ENCODE peak calls at places on chromosome 9, in five cellular contexts. T is GM23248, H is PC-3, B is HCT116, O is SK-N-SH. N is an unnamed sample.
A peak's percentile ranks its signal among the peaks of the same experiment; 100 is the strongest.

GRCh38 chr9:76451234-76451633 is 7.7 kb upstream of the GCNT1 start:
- DNase-seq in T (peak; percentile 96), H (peak; percentile 13), B (no peak), O (no peak), N (no peak)

GRCh38 chr9:109416135-109416706 is 81.9 kb downstream of the PTPN3 start:
- DNase-seq in T (no peak), H (no peak), B (no peak), O (no peak), N (no peak)

GRCh38 chr9:21481470-21482057 is 549 bp downstream of the IFNE start:
- DNase-seq in T (no peak), H (no peak), B (no peak), O (no peak), N (no peak)

GRCh38 chr9:114988962-114989599 is 58.7 kb upstream of the TNFSF8 start:
- DNase-seq in T (peak; percentile 59), H (peak; percentile 80), B (no peak), O (no peak), N (no peak)

GRCh38 chr9:20256284-20256948 is 365.9 kb downstream of the MLLT3 start:
- DNase-seq in T (no peak), H (no peak), B (no peak), O (no peak), N (no peak)

GRCh38 chr9:13598738-13599137 is 319.2 kb upstream of the MPDZ start:
- DNase-seq in T (no peak), H (no peak), B (no peak), O (no peak), N (no peak)

GRCh38 chr9:128558431-128559310 is 6.3 kb downstream of the SPTAN1 start:
- DNase-seq in T (peak; percentile 90), H (peak; percentile 76), B (peak; percentile 44), O (peak; percentile 72), N (peak; percentile 36)

GRCh38 chr9:131835132-131835910 is 95.4 kb upstream of the RAPGEF1 start:
- DNase-seq in T (peak; percentile 21), H (no peak), B (no peak), O (no peak), N (no peak)

GRCh38 chr9:9337129-9337528 is 1275.7 kb downstream of the PTPRD start:
- DNase-seq in T (no peak), H (no peak), B (no peak), O (no peak), N (peak; percentile 16)

GRCh38 chr9:135895202-135895848 is 12.0 kb downstream of the CAMSAP1 start:
- DNase-seq in T (no peak), H (no peak), B (no peak), O (no peak), N (no peak)

GRCh38 chr9:136610426-136610825 is 52.3 kb upstream of the EGFL7 start:
- DNase-seq in T (no peak), H (no peak), B (no peak), O (no peak), N (no peak)

GRCh38 chr9:131046581-131047202 is 37.7 kb downstream of the LAMC3 start:
- DNase-seq in T (peak; percentile 86), H (peak; percentile 69), B (peak; percentile 37), O (peak; percentile 89), N (peak; percentile 91)

GRCh38 chr9:93128715-93129224 is 5.3 kb downstream of the NINJ1 start:
- DNase-seq in T (no peak), H (no peak), B (no peak), O (no peak), N (no peak)

GRCh38 chr9:109166771-109167601 is at the start of gene FRRS1L:
- DNase-seq in T (peak; percentile 27), H (no peak), B (no peak), O (peak; percentile 91), N (peak; percentile 78)

GRCh38 chr9:110340306-110340705 is 2.6 kb upstream of the TXNDC8 start:
- DNase-seq in T (peak; percentile 41), H (peak; percentile 37), B (peak; percentile 24), O (no peak), N (peak; percentile 50)

GRCh38 chr9:108786756-108787663 is 68.8 kb downstream of the ACTL7B start:
- DNase-seq in T (peak; percentile 69), H (peak; percentile 14), B (peak; percentile 37), O (no peak), N (peak; percentile 67)

GRCh38 chr9:137084526-137084925 is 2.3 kb upstream of the MAN1B1 start:
- DNase-seq in T (no peak), H (no peak), B (no peak), O (no peak), N (no peak)

GRCh38 chr9:115126406-115126805 is 8.4 kb upstream of the TNC start:
- DNase-seq in T (no peak), H (no peak), B (no peak), O (no peak), N (no peak)

GRCh38 chr9:14529047-14529446 is 164.2 kb downstream of the ZDHHC21 start:
- DNase-seq in T (no peak), H (no peak), B (no peak), O (no peak), N (no peak)

GRCh38 chr9:114968710-114969109 is 38.3 kb upstream of the TNFSF8 start:
- DNase-seq in T (peak; percentile 58), H (peak; percentile 45), B (no peak), O (no peak), N (peak; percentile 11)

GRCh38 chr9:68714416-68715180 is 9.6 kb downstream of the PIP5K1B start:
- DNase-seq in T (no peak), H (no peak), B (no peak), O (no peak), N (no peak)

GRCh38 chr9:126612329-126612812 is 1.4 kb upstream of the LMX1B start:
- DNase-seq in T (no peak), H (no peak), B (no peak), O (peak; percentile 64), N (peak; percentile 75)

GRCh38 chr9:113531919-113532808 is 68.6 kb downstream of the RGS3 start:
- DNase-seq in T (no peak), H (no peak), B (no peak), O (no peak), N (no peak)

GRCh38 chr9:131473891-131474290 is 28.8 kb upstream of the POMT1 start:
- DNase-seq in T (no peak), H (no peak), B (no peak), O (no peak), N (no peak)

GRCh38 chr9:81108391-81108790 is 581.0 kb downstream of the TLE1 start:
- DNase-seq in T (no peak), H (peak; percentile 83), B (no peak), O (no peak), N (no peak)
- TF ChIP-seq EZH2phosphoT487 in T (no peak), H (no peak), B (no peak), O (no peak), N (no peak)

DNA sequence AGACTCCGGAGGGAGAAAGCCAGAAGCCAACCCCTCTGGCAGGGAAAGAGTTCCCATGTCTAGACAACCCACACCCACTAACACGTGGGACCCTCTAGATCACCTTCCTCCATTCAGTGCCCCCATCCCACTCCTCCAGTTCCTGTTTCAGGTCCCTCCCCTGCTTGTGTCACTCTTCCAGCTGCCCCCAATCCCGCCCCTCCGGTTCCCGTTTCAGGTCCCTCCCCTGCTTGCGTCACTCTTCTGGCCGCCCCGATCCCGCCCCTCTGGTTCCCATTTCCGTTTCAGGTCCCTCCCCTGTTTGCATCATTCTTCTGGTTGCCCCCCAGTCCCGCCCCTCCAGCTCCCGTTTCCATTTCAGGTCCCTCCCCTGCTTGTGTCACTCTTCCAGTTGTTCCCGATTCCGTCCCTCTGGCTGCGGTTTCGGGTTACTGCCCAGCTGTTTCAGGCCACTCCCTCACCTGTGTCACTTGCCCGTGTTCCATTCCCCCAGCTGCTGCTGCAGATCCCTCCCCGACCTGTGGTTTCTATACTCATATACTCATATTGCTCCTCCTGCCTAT is 64.8 kb upstream of the RANBP6 start:
- DNase-seq in T (peak; percentile 92), H (peak; percentile 92), B (peak; percentile 99), O (peak; percentile 75), N (peak; percentile 97)
- TF ChIP-seq EZH2phosphoT487 in T (no peak), H (no peak), B (no peak), O (no peak), N (no peak)

DNA sequence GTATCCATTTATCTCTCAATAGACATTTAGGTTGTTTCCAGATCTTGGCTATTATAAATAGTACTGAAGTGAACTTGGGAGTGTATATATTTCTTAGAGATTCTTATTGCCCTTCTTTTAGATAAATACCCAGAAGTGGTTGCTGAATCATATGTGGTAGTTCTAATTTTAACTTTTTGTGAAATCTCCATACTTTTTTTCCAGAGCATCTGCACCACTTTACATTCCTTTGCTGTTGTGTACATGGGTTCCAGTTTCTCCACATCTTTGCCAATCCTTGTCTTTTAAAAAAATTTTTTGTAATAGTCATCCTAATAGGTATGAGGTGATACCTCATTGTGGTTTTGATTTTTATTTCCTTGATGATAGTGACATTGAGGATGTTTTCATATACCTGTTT is 303.7 kb downstream of the CCDC171 start:
- DNase-seq in T (peak; percentile 69), H (peak; percentile 5), B (no peak), O (no peak), N (no peak)
- TF ChIP-seq EZH2phosphoT487 in T (no peak), H (no peak), B (no peak), O (no peak), N (no peak)

DNA sequence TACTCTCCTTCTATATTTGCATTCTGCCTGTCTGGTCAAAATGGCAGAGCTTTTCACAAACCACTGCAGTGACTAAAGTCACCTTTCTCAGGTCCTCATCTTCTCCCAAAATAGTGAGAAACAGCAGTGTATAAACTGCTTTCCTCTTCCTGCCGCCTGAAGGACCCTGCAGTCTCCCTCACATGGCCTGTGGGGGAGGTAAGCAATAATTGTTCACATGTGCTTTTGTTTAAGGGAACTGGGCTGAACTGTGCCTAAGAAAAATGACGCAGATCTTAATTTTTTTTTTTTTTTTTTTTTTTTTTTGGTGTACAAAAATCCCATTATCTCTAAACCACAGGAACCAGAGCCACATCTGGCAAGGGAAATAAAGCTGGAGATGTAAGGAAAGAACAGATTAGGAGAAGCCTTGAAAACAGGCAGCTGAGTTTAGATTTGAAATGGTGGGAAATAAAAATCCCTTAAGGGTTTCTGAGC is 131.7 kb upstream of the VLDLR start:
- DNase-seq in T (peak; percentile 66), H (no peak), B (no peak), O (peak; percentile 73), N (peak; percentile 7)
- TF ChIP-seq EZH2phosphoT487 in T (peak; percentile 28), H (no peak), B (no peak), O (no peak), N (no peak)

GRCh38 chr9:105392531-105392930 is 55.3 kb upstream of the FSD1L start:
- DNase-seq in T (no peak), H (peak; percentile 6), B (no peak), O (peak; percentile 21), N (peak; percentile 19)
- TF ChIP-seq EZH2phosphoT487 in T (no peak), H (no peak), B (no peak), O (no peak), N (no peak)

DNA sequence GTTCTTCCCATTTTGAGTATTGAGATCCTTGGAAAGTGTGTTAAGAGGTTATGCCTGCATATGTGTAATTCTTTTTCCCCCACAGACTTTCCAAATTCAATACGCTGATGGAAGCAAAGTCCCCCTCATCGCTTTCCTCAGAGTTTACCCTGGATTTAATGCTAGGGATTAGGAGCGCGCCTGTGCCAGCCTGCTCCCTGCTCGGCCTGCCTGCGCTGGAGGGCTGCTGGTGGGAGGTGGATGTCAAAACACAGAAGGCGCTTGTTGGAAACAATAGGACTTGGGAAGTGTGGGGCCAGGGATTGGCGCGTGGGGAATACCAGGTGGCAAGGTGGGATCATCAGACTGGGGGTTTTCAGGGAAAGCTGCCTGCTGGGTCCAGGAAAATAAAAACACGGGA is 39.8 kb upstream of the PTCH1 start:
- DNase-seq in T (no peak), H (no peak), B (no peak), O (no peak), N (peak; percentile 71)
- TF ChIP-seq EZH2phosphoT487 in T (no peak), H (no peak), B (no peak), O (no peak), N (no peak)